ENCODE peak calls at places on chromosomes 5 and 9, in eight cellular contexts. R, Q, E, Z, H, L, U and Y are unnamed samples.

GRCh38 chr5:138653502-138653901 is 78.3 kb upstream of the HSPA9 start:
- DNase-seq in R (peak), U (no peak), Q (no peak), E (no peak), L (no peak), Z (no peak), H (no peak), Y (peak)

GRCh38 chr5:81513982-81514381 is 120.0 kb upstream of the ACOT12 start:
- DNase-seq in H (no peak), Z (no peak), R (no peak), E (no peak), U (no peak), L (no peak), Q (no peak), Y (no peak)

GRCh38 chr5:129122560-129122959 is 28.0 kb downstream of the ISOC1 start:
- DNase-seq in L (no peak), R (no peak), H (no peak), U (no peak), E (no peak), Q (no peak), Z (no peak), Y (no peak)

GRCh38 chr5:58149345-58149744 is 310.5 kb downstream of the PLK2 start:
- DNase-seq in L (no peak), U (no peak), H (no peak), E (no peak), Q (no peak), R (no peak), Z (no peak), Y (no peak)

GRCh38 chr9:117403403-117403811 is 11.4 kb downstream of the ASTN2 start:
- DNase-seq in R (no peak), H (no peak), E (no peak), L (no peak), Q (no peak), Z (no peak), U (no peak), Y (peak)

GRCh38 chr5:59007460-59008063 is 424.7 kb downstream of the RAB3C start:
- DNase-seq in E (no peak), L (no peak), Q (no peak), Z (no peak), U (no peak), R (peak), H (no peak), Y (no peak)

GRCh38 chr5:107670028-107670926 is 460 bp downstream of the EFNA5 start:
- DNase-seq in L (peak), E (no peak), Q (no peak), R (peak), H (peak), Z (no peak), U (no peak), Y (peak)

GRCh38 chr5:119318256-119318914 is 37.4 kb upstream of the TNFAIP8 start:
- DNase-seq in E (no peak), H (no peak), L (no peak), Q (no peak), U (no peak), R (no peak), Z (no peak), Y (no peak)

GRCh38 chr5:113376640-113377039 is 58.1 kb downstream of the TSSK1B start:
- DNase-seq in E (no peak), Q (no peak), L (no peak), Z (no peak), U (no peak), R (no peak), H (no peak), Y (no peak)

GRCh38 chr5:94423411-94423810 is 195.0 kb downstream of the KIAA0825 start:
- DNase-seq in U (no peak), L (no peak), Z (no peak), R (no peak), E (no peak), Q (no peak), H (no peak), Y (no peak)

GRCh38 chr9:94581711-94582110 is 11.9 kb downstream of the FBP2 start:
- DNase-seq in H (no peak), U (no peak), R (no peak), L (no peak), Q (no peak), E (no peak), Z (no peak), Y (no peak)